ENCODE peak calls at places on chromosomes 1 and 21, in five cellular contexts. S is heart left ventricle, C is kidney epithelial cell, H is IMR-90, Z is heart right ventricle. M is an unnamed sample.

GRCh38 chr1:93579891-93580290 is 101.7 kb downstream of the BCAR3 start:
- DNase-seq in S (no peak), C (no peak), H (peak), Z (no peak), M (peak)

GRCh38 chr1:230141002-230141648 is 74.1 kb downstream of the GALNT2 start:
- DNase-seq in S (no peak), C (no peak), H (peak), Z (no peak), M (peak)

GRCh38 chr1:236618507-236618906 is 14.2 kb upstream of the HEATR1 start:
- DNase-seq in S (no peak), C (no peak), H (no peak), Z (no peak), M (no peak)

GRCh38 chr21:38120984-38121855 is 135.6 kb upstream of the KCNJ15 start:
- DNase-seq in S (no peak), C (no peak), H (no peak), Z (no peak), M (no peak)

GRCh38 chr1:207817778-207818751 is 66.2 kb downstream of the CD46 start:
- DNase-seq in S (no peak), C (no peak), H (no peak), Z (peak), M (no peak)

GRCh38 chr21:42039911-42040351 is 29.8 kb upstream of the ZBTB21 start:
- DNase-seq in S (no peak), C (no peak), H (peak), Z (no peak), M (peak)

GRCh38 chr1:210299501-210299900 is 29.2 kb upstream of the HHAT start:
- DNase-seq in S (no peak), C (no peak), H (no peak), Z (no peak), M (no peak)

GRCh38 chr1:151267760-151268159 is 13.2 kb downstream of the PSMD4 start:
- DNase-seq in S (no peak), C (no peak), H (peak), Z (no peak), M (no peak)

GRCh38 chr1:109306832-109307362 is at the start of gene MYBPHL:
- DNase-seq in S (no peak), C (no peak), H (no peak), Z (no peak), M (no peak)

GRCh38 chr1:91745649-91746383 is 140.1 kb downstream of the TGFBR3 start:
- DNase-seq in S (no peak), C (no peak), H (no peak), Z (no peak), M (no peak)

GRCh38 chr1:3352084-3352951 is 102.1 kb upstream of the ARHGEF16 start:
- DNase-seq in S (no peak), C (no peak), H (peak), Z (no peak), M (peak)

GRCh38 chr1:88867743-88868521 is 23.4 kb downstream of the GTF2B start:
- DNase-seq in S (no peak), C (peak), H (peak), Z (no peak), M (peak)

GRCh38 chr1:111725192-111725591 is 14.0 kb downstream of the INKA2 start:
- DNase-seq in S (peak), C (no peak), H (no peak), Z (peak), M (no peak)

GRCh38 chr1:77509051-77509492 is 173.4 kb downstream of the ZZZ3 start:
- DNase-seq in S (no peak), C (no peak), H (no peak), Z (no peak), M (peak)

GRCh38 chr1:19960621-19961020 is 18.8 kb downstream of the PLA2G2A start:
- DNase-seq in S (no peak), C (no peak), H (no peak), Z (no peak), M (no peak)

GRCh38 chr1:18409609-18410237 is 71.0 kb upstream of the KLHDC7A start:
- DNase-seq in S (no peak), C (no peak), H (no peak), Z (no peak), M (no peak)

GRCh38 chr21:35850542-35851103 is 209.7 kb downstream of the SETD4 start:
- DNase-seq in S (no peak), C (no peak), H (no peak), Z (no peak), M (no peak)

GRCh38 chr1:85339089-85339488 is 62.7 kb upstream of the BCL10 start:
- DNase-seq in S (no peak), C (no peak), H (peak), Z (no peak), M (peak)

GRCh38 chr1:17372955-17373354 is 959 bp downstream of the PADI6 start:
- DNase-seq in S (no peak), C (no peak), H (no peak), Z (no peak), M (no peak)

GRCh38 chr1:17375651-17376050 is 3.7 kb downstream of the PADI6 start:
- DNase-seq in S (no peak), C (no peak), H (no peak), Z (no peak), M (no peak)

GRCh38 chr1:17371896-17372295 is at the start of gene PADI6:
- DNase-seq in S (no peak), C (no peak), H (no peak), Z (no peak), M (no peak)

GRCh38 chr1:17369466-17369865 is 2.5 kb upstream of the PADI6 start:
- DNase-seq in S (no peak), C (peak), H (peak), Z (no peak), M (peak)

GRCh38 chr1:17370618-17371017 is 1.4 kb upstream of the PADI6 start:
- DNase-seq in S (no peak), C (no peak), H (no peak), Z (no peak), M (no peak)
- TF ChIP-seq CTCF in S (no peak), C (peak), H (no peak), Z (no peak), M (peak)

GRCh38 chr1:192577145-192578140 is 1.9 kb downstream of the RGS1 start:
- DNase-seq in S (no peak), C (no peak), H (no peak), Z (no peak), M (no peak)

GRCh38 chr1:192576190-192577144 is 894 bp downstream of the RGS1 start:
- DNase-seq in S (no peak), C (no peak), H (no peak), Z (no peak), M (no peak)

GRCh38 chr1:192578144-192578909 is 2.8 kb downstream of the RGS1 start:
- DNase-seq in S (no peak), C (no peak), H (no peak), Z (no peak), M (no peak)

GRCh38 chr1:192573499-192573898 is 2.1 kb upstream of the RGS1 start:
- DNase-seq in S (no peak), C (no peak), H (peak), Z (no peak), M (peak)

DNA sequence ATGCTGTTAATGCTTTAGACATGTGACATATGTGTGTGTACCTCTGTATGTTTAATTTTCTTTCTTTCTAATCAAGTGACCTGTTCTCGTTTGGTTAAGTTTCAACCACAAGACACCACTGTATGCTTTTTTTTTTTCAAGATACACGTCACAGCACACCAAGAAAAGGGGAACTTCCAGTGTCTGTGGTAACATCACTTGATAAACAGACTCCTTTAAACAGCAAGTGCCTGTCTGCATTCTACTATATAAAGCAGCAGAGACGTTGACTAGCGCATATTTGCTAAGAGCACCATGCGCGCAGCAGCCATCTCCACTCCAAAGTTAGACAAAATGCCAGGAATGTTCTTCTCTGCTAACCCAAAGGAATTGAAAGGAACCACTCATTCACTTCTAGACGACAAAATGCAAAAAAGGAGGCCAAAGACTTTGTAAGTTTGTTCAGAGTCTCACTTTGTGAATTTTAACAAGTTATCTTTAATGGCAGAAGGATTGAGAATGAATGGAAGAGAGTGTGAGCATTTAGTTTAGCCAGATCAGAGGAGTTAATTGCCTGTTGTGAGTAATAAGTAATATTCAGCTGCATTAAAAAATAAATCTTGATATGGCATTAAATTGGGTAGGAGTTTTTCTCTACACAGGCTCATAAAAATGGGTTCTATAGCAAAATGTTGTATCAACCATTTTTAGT is at the start of gene RGS1:
- DNase-seq in S (no peak), C (no peak), H (no peak), Z (no peak), M (no peak)
- H3K4me3 ChIP-seq in S (no peak), C (no peak), H (no peak), Z (no peak), M (no peak)

DNA sequence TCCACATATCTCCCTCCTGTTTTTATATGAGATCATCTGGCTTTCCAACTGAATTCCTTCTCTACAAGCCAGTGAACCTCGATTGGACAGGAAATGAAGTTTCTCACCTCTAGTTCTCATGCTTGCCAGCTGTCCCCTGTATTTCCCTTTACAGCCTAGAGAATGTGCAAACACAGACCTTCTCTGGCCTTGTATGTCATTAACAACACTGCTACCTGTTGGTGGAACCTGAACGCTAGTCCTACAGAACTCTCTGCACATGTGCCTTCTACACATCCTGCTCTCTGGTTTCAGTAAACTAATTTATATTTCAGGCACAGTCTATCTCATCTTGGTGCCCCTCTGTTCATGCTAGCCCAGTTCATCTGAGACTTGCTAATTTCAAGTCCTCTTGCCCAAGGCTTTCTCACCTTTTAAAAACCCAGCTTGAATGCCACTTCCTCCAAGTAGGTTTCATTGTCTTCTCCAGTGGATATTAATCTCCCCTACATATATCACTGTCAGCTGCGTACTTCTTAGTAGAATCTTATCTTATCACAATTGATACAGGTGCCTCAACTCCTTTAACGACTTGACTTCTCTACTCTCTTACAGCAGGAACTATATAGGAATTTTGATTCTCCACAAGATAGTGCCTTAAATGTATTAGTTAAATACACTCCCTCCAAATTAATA is 549.9 kb downstream of the PLPP3 start:
- DNase-seq in S (no peak), C (no peak), H (peak), Z (no peak), M (no peak)
- TF ChIP-seq CTCF in S (no peak), C (no peak), H (no peak), Z (no peak), M (no peak)

GRCh38 chr1:147129116-147129873 is 43.0 kb downstream of the PRKAB2 start:
- DNase-seq in S (no peak), C (no peak), H (no peak), Z (no peak), M (no peak)
- H3K4me3 ChIP-seq in S (no peak), C (no peak), H (no peak), Z (no peak), M (no peak)

GRCh38 chr1:147683163-147683763 is 12.9 kb upstream of the ACP6 start:
- DNase-seq in S (no peak), C (no peak), H (no peak), Z (no peak), M (no peak)
- TF ChIP-seq CTCF in S (no peak), C (no peak), H (no peak), Z (no peak), M (no peak)

DNA sequence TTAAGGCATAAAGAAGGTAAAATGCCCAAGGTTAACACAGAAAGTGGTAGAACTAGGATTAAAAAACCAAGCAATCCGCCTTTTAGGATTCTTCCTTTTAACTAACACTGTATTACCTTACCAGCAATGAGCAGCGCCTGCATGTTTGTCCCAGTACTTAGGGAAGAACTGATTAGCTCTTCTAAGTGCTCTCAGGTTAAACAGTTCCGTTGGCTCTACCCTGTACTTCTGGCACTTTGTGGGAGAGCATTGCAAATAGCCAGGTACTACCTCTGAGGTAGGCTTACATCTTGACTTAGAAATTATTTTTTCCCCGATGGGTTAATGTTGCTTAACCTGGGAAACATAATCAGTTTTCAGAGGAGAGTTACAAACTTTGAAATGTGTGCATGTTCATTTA is 21.5 kb downstream of the DHX9 start:
- DNase-seq in S (no peak), C (no peak), H (no peak), Z (no peak), M (no peak)
- H3K4me3 ChIP-seq in S (no peak), C (no peak), H (no peak), Z (no peak), M (no peak)

GRCh38 chr1:50605186-50605875 is 182.1 kb upstream of the DMRTA2 start:
- DNase-seq in S (no peak), C (peak), H (peak), Z (no peak), M (peak)

GRCh38 chr1:50599546-50599945 is 176.3 kb upstream of the DMRTA2 start:
- DNase-seq in S (no peak), C (no peak), H (no peak), Z (no peak), M (no peak)

GRCh38 chr1:50609508-50609907 is 186.3 kb upstream of the DMRTA2 start:
- DNase-seq in S (no peak), C (no peak), H (no peak), Z (no peak), M (no peak)

GRCh38 chr1:50603274-50604271 is 180.3 kb upstream of the DMRTA2 start:
- DNase-seq in S (no peak), C (peak), H (peak), Z (no peak), M (peak)

DNA sequence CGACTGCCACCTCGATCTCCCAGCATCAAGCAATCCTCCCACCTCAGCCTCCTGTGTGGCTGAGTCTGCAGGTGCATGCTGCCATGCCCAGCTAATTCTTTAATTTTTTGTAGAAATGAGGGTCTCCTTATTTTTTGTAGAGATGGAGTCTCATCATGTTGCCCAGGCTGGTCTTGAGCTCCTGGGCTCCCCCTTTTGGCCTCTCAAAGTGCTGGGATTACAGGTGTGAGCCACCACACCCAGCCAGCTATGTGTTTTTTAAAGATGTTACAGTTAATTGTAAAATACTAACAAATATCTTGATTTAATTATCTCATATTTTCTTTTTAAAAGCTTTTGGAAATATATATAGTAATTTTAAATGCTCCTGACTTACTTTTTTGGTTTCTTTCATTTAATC is 181.3 kb upstream of the DMRTA2 start:
- DNase-seq in S (no peak), C (no peak), H (no peak), Z (no peak), M (no peak)
- TF ChIP-seq CTCF in S (no peak), C (no peak), H (peak), Z (no peak), M (peak)